ENCODE peak calls at places on chromosomes 11 and 22, in six cellular contexts. S is effector memory CD4-positive, alpha-beta T cell; M is GM12878; L is HFF-Myc; A is A549; N is PC-3. Y is an unnamed sample.

GRCh38 chr11:132972565-132972964 is 559.7 kb downstream of the OPCML start:
- DNase-seq in S (no peak), M (no peak), L (no peak), A (no peak), N (no peak), Y (no peak)

GRCh38 chr22:46075764-46076531 is 74.4 kb upstream of the PPARA start:
- DNase-seq in S (no peak), M (no peak), L (no peak), A (no peak), N (no peak), Y (no peak)

GRCh38 chr11:114026355-114026754 is 33.2 kb upstream of the ZBTB16 start:
- DNase-seq in S (no peak), M (no peak), L (no peak), A (peak; percentile 18), N (peak; percentile 21), Y (no peak)

GRCh38 chr11:1559103-1559951 is 12.7 kb downstream of the DUSP8 start:
- DNase-seq in S (no peak), M (no peak), L (no peak), A (peak; percentile 65), N (peak; percentile 92), Y (peak; percentile 94)

GRCh38 chr11:101129203-101129943 is at the start of gene PGR:
- DNase-seq in S (no peak), M (no peak), L (no peak), A (no peak), N (no peak), Y (no peak)

GRCh38 chr11:118607401-118608267 is at the start of gene PHLDB1:
- DNase-seq in S (peak; percentile 43), M (no peak), L (no peak), A (peak; percentile 61), N (peak; percentile 64), Y (no peak)

GRCh38 chr11:76610871-76611475 is 59.6 kb downstream of the LRRC32 start:
- DNase-seq in S (no peak), M (no peak), L (no peak), A (no peak), N (no peak), Y (no peak)

GRCh38 chr11:60343094-60343704 is 16.1 kb downstream of the MS4A6E start:
- DNase-seq in S (no peak), M (no peak), L (no peak), A (peak; percentile 29), N (peak; percentile 71), Y (no peak)

GRCh38 chr11:121575250-121575962 is 122.6 kb upstream of the SORL1-AS1 start:
- DNase-seq in S (no peak), M (peak; percentile 74), L (no peak), A (no peak), N (no peak), Y (no peak)

GRCh38 chr11:65786786-65787636 is at the start of gene OVOL1:
- DNase-seq in S (no peak), M (no peak), L (no peak), A (no peak), N (peak; percentile 93), Y (peak; percentile 59)

GRCh38 chr11:93743316-93743715 is 1.8 kb downstream of the C11orf54 start:
- DNase-seq in S (no peak), M (no peak), L (no peak), A (peak; percentile 44), N (no peak), Y (no peak)

GRCh38 chr22:22168190-22168940 is 76.2 kb upstream of the VPREB1 start:
- DNase-seq in S (no peak), M (peak; percentile 57), L (no peak), A (peak; percentile 92), N (peak; percentile 9), Y (peak; percentile 68)

GRCh38 chr11:118572075-118572913 is at the start of gene ARCN1:
- DNase-seq in S (peak; percentile 74), M (peak; percentile 24), L (peak; percentile 21), A (peak; percentile 66), N (peak; percentile 51), Y (no peak)

GRCh38 chr11:94880216-94880615 is 93.1 kb downstream of the CWC15 start:
- DNase-seq in S (no peak), M (no peak), L (no peak), A (peak; percentile 74), N (peak; percentile 99), Y (peak; percentile 31)

GRCh38 chr11:33321483-33321882 is 64.3 kb downstream of the HIPK3 start:
- DNase-seq in S (no peak), M (no peak), L (no peak), A (no peak), N (no peak), Y (no peak)

GRCh38 chr22:37431366-37431765 is 4.1 kb upstream of the ELFN2 start:
- DNase-seq in S (no peak), M (no peak), L (no peak), A (peak; percentile 24), N (peak; percentile 55), Y (no peak)

GRCh38 chr11:61041755-61042518 is 60.4 kb upstream of the CD5 start:
- DNase-seq in S (peak; percentile 81), M (no peak), L (no peak), A (peak; percentile 10), N (peak; percentile 52), Y (no peak)

GRCh38 chr11:45655347-45655756 is 10.1 kb downstream of the CHST1 start:
- DNase-seq in S (peak; percentile 12), M (no peak), L (peak; percentile 25), A (peak; percentile 61), N (peak; percentile 73), Y (peak; percentile 3)

GRCh38 chr11:128806496-128807261 is 60.4 kb downstream of the KCNJ1 start:
- DNase-seq in S (no peak), M (no peak), L (no peak), A (no peak), N (no peak), Y (no peak)

GRCh38 chr11:95563173-95563572 is 226.4 kb downstream of the FAM76B start:
- DNase-seq in S (no peak), M (no peak), L (peak; percentile 40), A (no peak), N (no peak), Y (no peak)

GRCh38 chr22:46079861-46080821 is 70.2 kb upstream of the PPARA start:
- DNase-seq in S (no peak), M (no peak), L (no peak), A (peak; percentile 93), N (peak; percentile 79), Y (no peak)

GRCh38 chr22:28930357-28931007 is 47.1 kb downstream of the ZNRF3 start:
- DNase-seq in S (no peak), M (no peak), L (no peak), A (no peak), N (no peak), Y (no peak)

GRCh38 chr11:102367364-102367763 is 20.4 kb downstream of the BIRC2 start:
- DNase-seq in S (no peak), M (no peak), L (no peak), A (peak; percentile 29), N (peak; percentile 59), Y (no peak)

GRCh38 chr22:39943366-39943765 is 16.8 kb upstream of the TMA7B start:
- DNase-seq in S (no peak), M (no peak), L (no peak), A (no peak), N (peak; percentile 6), Y (no peak)

GRCh38 chr11:102494216-102494615 is 36.3 kb downstream of the MMP7 start:
- DNase-seq in S (no peak), M (no peak), L (no peak), A (peak; percentile 89), N (peak; percentile 99), Y (peak; percentile 58)

GRCh38 chr11:76629133-76629852 is 41.3 kb downstream of the LRRC32 start:
- DNase-seq in S (no peak), M (peak; percentile 38), L (no peak), A (no peak), N (no peak), Y (no peak)

GRCh38 chr11:9047986-9048522 is 43.3 kb downstream of the SCUBE2 start:
- DNase-seq in S (no peak), M (no peak), L (no peak), A (no peak), N (no peak), Y (peak; percentile 67)

GRCh38 chr11:12989428-12990242 is 19.5 kb upstream of the RASSF10 start:
- DNase-seq in S (no peak), M (no peak), L (no peak), A (no peak), N (no peak), Y (no peak)

GRCh38 chr11:58775066-58775708 is 43.4 kb upstream of the GLYAT start:
- DNase-seq in S (no peak), M (no peak), L (no peak), A (no peak), N (no peak), Y (no peak)

DNA sequence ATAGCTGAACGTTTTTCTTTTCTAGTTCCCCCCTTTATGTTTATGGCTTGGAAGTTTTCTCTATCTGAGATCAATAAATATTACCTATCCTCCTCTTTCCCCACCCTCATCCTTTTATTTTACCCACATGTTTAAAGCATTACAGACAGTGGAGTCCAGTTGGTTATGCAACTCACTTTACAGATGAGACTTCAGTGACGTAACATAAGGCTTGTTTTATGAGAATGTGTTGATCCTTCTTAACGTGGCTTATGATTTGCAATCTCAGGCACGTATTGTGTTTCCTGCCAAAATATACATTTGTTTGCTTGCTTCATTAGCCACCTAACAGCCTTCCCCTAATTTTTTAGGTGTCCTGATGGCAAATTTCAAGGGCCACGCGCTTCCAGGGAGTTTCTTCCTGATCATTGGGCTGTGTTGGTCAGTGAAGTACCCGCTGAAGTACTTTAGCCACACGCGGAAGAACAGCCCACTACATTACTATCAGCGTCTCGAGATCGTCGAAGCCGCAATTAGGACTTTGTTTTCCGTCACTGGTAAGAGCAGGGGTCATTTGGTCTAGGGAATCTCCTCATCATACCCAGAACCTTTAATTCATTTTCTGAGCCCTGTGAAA is 36.6 kb downstream of the TMEM45B start:
- DNase-seq in S (no peak), M (no peak), L (no peak), A (no peak), N (peak; percentile 35), Y (peak; percentile 85)
- H3K4me3 ChIP-seq in S (no peak overlapping the region), M (no peak overlapping the region), L (no peak overlapping the region), A (no peak overlapping the region), N (no peak overlapping the region), Y (no peak overlapping the region)

GRCh38 chr11:86641537-86642270 is 30.7 kb downstream of the ME3 start:
- DNase-seq in S (no peak), M (no peak), L (no peak), A (no peak), N (no peak), Y (no peak)
- H3K4me3 ChIP-seq in S (no peak overlapping the region), M (no peak overlapping the region), L (no peak overlapping the region), A (no peak overlapping the region), N (no peak overlapping the region), Y (no peak overlapping the region)

DNA sequence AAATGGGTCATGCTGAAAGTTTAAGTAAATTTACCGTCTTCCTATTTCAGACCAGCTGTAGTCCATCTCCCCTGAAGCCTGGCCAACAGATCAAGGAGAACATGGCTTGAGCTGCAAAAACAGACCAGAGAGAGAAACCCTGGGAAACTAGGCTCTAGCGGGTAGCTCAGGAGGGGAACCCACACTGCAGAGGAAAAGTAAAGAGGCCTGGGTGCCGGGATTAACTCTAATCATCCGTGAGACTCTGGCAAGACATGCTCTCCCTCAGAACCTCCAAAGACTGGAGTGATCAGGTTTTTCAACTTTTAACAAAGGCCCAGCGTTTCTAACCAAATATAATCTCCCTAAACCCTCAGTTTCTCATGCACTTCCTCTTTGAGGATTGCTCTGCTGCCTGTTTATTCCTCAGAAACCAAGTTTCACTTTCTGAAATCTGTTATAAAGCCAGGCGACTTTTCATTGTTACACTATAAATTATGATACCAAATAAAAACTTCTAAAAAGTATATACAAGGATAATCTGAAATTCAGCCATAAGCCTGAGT is 67.4 kb downstream of the GAB2 start:
- DNase-seq in S (no peak), M (peak; percentile 25), L (no peak), A (no peak), N (no peak), Y (no peak)
- H3K4me3 ChIP-seq in S (no peak overlapping the region), M (peak overlapping the region; percentile 28), L (no peak overlapping the region), A (no peak overlapping the region), N (no peak overlapping the region), Y (no peak overlapping the region)

GRCh38 chr22:20550851-20551744 is 43.7 kb downstream of the MED15 start:
- DNase-seq in S (peak; percentile 49), M (peak; percentile 12), L (no peak), A (no peak), N (no peak), Y (no peak)
- H3K4me3 ChIP-seq in S (peak overlapping the region; percentile 31), M (no peak overlapping the region), L (no peak overlapping the region), A (no peak overlapping the region), N (no peak overlapping the region), Y (no peak overlapping the region)